ENCODE peak calls at places on chromosomes 1 and 21, in seven cellular contexts. V is mesendoderm; Q is T-helper 2 cell; Z is T follicular helper cell; E is neural crest cell; T is stimulated activated CD4-positive, alpha-beta T cell treated with anti-CD3 and anti-CD28 coated beads, Interleukin-4, amount 100 ng/mL, for 1 hour; H is adrenal gland. U is an unnamed sample.

GRCh38 chr1:41776896-41777431 is 141.8 kb downstream of the HIVEP3 start:
- DNase-seq in V (no peak), Q (no peak), Z (no peak), E (no peak), T (no peak), H (no peak), U (peak)

GRCh38 chr21:43718872-43719747 is at the start of gene PDXK:
- DNase-seq in V (peak), Q (peak), Z (peak), E (peak), T (peak), H (peak), U (no peak)

GRCh38 chr1:73160759-73161158 is 878.4 kb upstream of the NEGR1 start:
- DNase-seq in V (no peak), Q (no peak), Z (no peak), E (no peak), T (no peak), H (no peak), U (no peak)

GRCh38 chr1:9801909-9802308 is 21.9 kb downstream of the CLSTN1 start:
- DNase-seq in V (no peak), Q (no peak), Z (no peak), E (no peak), T (no peak), H (no peak), U (no peak)

GRCh38 chr1:236685917-236686814 is at the start of gene ACTN2:
- DNase-seq in V (peak), Q (peak), Z (peak), E (peak), T (peak), H (no peak), U (no peak)

GRCh38 chr1:84247425-84248220 is 53.9 kb upstream of the SAMD13 start:
- DNase-seq in V (peak), Q (no peak), Z (no peak), E (no peak), T (no peak), H (no peak), U (peak)

GRCh38 chr21:16302851-16303282 is 573.1 kb downstream of the USP25 start:
- DNase-seq in V (no peak), Q (no peak), Z (no peak), E (no peak), T (no peak), H (peak), U (peak)

GRCh38 chr1:229070168-229070567 is 200.7 kb upstream of the RAB4A start:
- DNase-seq in V (no peak), Q (no peak), Z (no peak), E (no peak), T (no peak), H (peak), U (peak)

U was measured in renal cortical epithelial cell.